ENCODE peak calls at places on chromosomes 7 and 10, in seven cellular contexts. M, B, U, G, T, R and S are unnamed samples.

GRCh38 chr7:57216340-57216739 is 84.1 kb upstream of the ZNF479 start:
- DNase-seq in U (no peak), G (no peak), R (no peak), M (no peak), T (no peak), B (no peak), S (no peak)

GRCh38 chr7:74473116-74473515 is 19.4 kb downstream of the GTF2IRD1 start:
- DNase-seq in U (no peak), T (no peak), G (no peak), B (no peak), M (no peak), R (no peak), S (no peak)

GRCh38 chr7:80210400-80210799 is 75.8 kb downstream of the GNAI1 start:
- DNase-seq in R (no peak), B (no peak), U (no peak), M (no peak), G (no peak), T (no peak), S (peak)

GRCh38 chr10:59668081-59668480 is 41.6 kb downstream of the SLC16A9 start:
- DNase-seq in G (no peak), T (no peak), M (no peak), R (no peak), U (no peak), B (no peak), S (peak)

GRCh38 chr7:2825595-2826227 is 18.4 kb downstream of the GNA12 start:
- DNase-seq in T (no peak), U (no peak), R (no peak), B (no peak), G (no peak), M (no peak), S (peak)

GRCh38 chr7:123929107-123929506 is 4.1 kb downstream of the SPAM1 start:
- DNase-seq in R (peak), B (no peak), T (no peak), U (no peak), G (no peak), M (no peak), S (no peak)

GRCh38 chr10:101609481-101609880 is 21.4 kb downstream of the DPCD start:
- DNase-seq in B (no peak), R (no peak), T (peak), G (no peak), U (no peak), M (no peak), S (peak)

GRCh38 chr10:119670717-119671116 is 19.5 kb downstream of the BAG3 start:
- DNase-seq in T (no peak), M (no peak), R (no peak), U (peak), B (no peak), G (peak), S (no peak)

GRCh38 chr10:14605231-14605925 is 169.3 kb downstream of the FAM107B start:
- DNase-seq in B (no peak), M (no peak), T (peak), G (peak), U (peak), R (no peak), S (peak)

GRCh38 chr7:75054744-75055527 is 18.7 kb downstream of the RCC1L start:
- DNase-seq in T (peak), M (peak), U (peak), B (peak), R (peak), G (peak), S (peak)

GRCh38 chr10:43078175-43078985 is 1.5 kb downstream of the RET start:
- DNase-seq in B (no peak), T (no peak), R (no peak), G (no peak), U (no peak), M (no peak), S (no peak)

GRCh38 chr7:54339074-54339473 is 203.1 kb upstream of the VSTM2A start:
- DNase-seq in B (peak), M (no peak), G (peak), R (no peak), T (no peak), U (peak), S (peak)

GRCh38 chr7:113113912-113114311 is 4.4 kb downstream of the SMIM30 start:
- DNase-seq in M (no peak), R (no peak), T (no peak), B (no peak), U (peak), G (peak), S (no peak)

GRCh38 chr7:18177129-18177814 is 149.6 kb upstream of the PRPS1L1 start:
- DNase-seq in T (no peak), B (no peak), R (no peak), G (no peak), U (no peak), M (no peak), S (no peak)

GRCh38 chr10:12022580-12023257 is 19.9 kb downstream of the UPF2 start:
- DNase-seq in U (no peak), G (no peak), B (no peak), M (no peak), R (no peak), T (no peak), S (no peak)

GRCh38 chr7:67380326-67380725 is 383.7 kb downstream of the TYW1 start:
- DNase-seq in R (no peak), T (no peak), M (no peak), B (no peak), U (no peak), G (no peak), S (no peak)

GRCh38 chr7:92625617-92626016 is 35.4 kb upstream of the FAM133B start:
- DNase-seq in B (no peak), U (no peak), R (no peak), T (peak), M (no peak), G (peak), S (no peak)

GRCh38 chr10:85157206-85157605 is 828.8 kb downstream of the CCSER2 start:
- DNase-seq in R (no peak), U (no peak), M (no peak), T (no peak), B (no peak), G (no peak), S (no peak)

GRCh38 chr7:151131622-151132293 is 35.7 kb downstream of the GBX1 start:
- DNase-seq in B (peak), R (no peak), M (no peak), U (no peak), T (no peak), G (no peak), S (no peak)

GRCh38 chr7:18472161-18472483 is 23.4 kb upstream of the HDAC9 start:
- DNase-seq in U (no peak), R (no peak), G (no peak), M (no peak), T (no peak), B (no peak), S (no peak)

GRCh38 chr10:119750391-119751230 is 24.8 kb downstream of the INPP5F start:
- DNase-seq in R (peak), B (peak), T (peak), M (peak), U (peak), G (peak), S (peak)

GRCh38 chr10:92264249-92264648 is 26.6 kb downstream of the CPEB3 start:
- DNase-seq in U (no peak), B (no peak), R (no peak), T (no peak), G (no peak), M (no peak), S (no peak)

GRCh38 chr7:106257752-106258151 is 27.0 kb downstream of the NAMPT start:
- DNase-seq in U (no peak), M (no peak), T (no peak), R (no peak), B (no peak), G (no peak), S (no peak)

GRCh38 chr10:46024948-46025347 is 5.5 kb downstream of the NCOA4 start:
- DNase-seq in T (no peak), R (no peak), M (no peak), U (peak), G (no peak), B (no peak), S (no peak)

GRCh38 chr7:33982425-33982786 is 77.1 kb downstream of the BMPER start:
- DNase-seq in R (no peak), M (no peak), B (no peak), G (peak), T (peak), U (peak), S (peak)

GRCh38 chr10:9198611-9199010 is 1144.1 kb downstream of the GATA3 start:
- DNase-seq in R (no peak), T (no peak), U (peak), G (peak), B (no peak), M (no peak), S (peak)

GRCh38 chr10:11762706-11763500 is 20.7 kb downstream of the ECHDC3 start:
- DNase-seq in T (no peak), R (no peak), M (no peak), G (no peak), U (no peak), B (no peak), S (no peak)

GRCh38 chr10:114815751-114816150 is 5.8 kb upstream of the FHIP2A start:
- DNase-seq in T (no peak), R (no peak), U (no peak), M (no peak), G (no peak), B (no peak), S (no peak)

GRCh38 chr10:24385776-24386175 is 176.8 kb downstream of the KIAA1217 start:
- DNase-seq in B (no peak), G (peak), T (no peak), U (peak), R (no peak), M (no peak), S (peak)

GRCh38 chr10:91582063-91582673 is 50.7 kb downstream of the PPP1R3C start:
- DNase-seq in B (peak), R (no peak), M (no peak), U (no peak), T (no peak), G (no peak), S (no peak)

GRCh38 chr10:119250641-119251314 is 43.4 kb downstream of the GRK5 start:
- DNase-seq in R (no peak), G (peak), M (no peak), B (no peak), T (peak), U (peak), S (peak)

GRCh38 chr7:104931181-104931781 is 82.7 kb upstream of the KMT2E start:
- DNase-seq in R (peak), G (peak), T (peak), M (no peak), B (no peak), U (no peak), S (no peak)

GRCh38 chr7:135240446-135240845 is 6.8 kb downstream of the STRA8 start:
- DNase-seq in R (no peak), B (no peak), U (no peak), T (no peak), G (no peak), M (no peak), S (no peak)

GRCh38 chr7:111756687-111757178 is 194.4 kb upstream of the IMMP2L start:
- DNase-seq in G (peak), B (peak), T (no peak), R (peak), M (peak), U (peak), S (peak)

GRCh38 chr7:105478606-105479005 is 43.5 kb downstream of the PUS7 start:
- DNase-seq in T (peak), G (no peak), U (no peak), B (no peak), R (no peak), M (no peak), S (no peak)

GRCh38 chr10:74300651-74301050 is 149.6 kb downstream of the ADK start:
- DNase-seq in G (no peak), B (no peak), U (no peak), R (no peak), T (no peak), M (no peak), S (no peak)

DNA sequence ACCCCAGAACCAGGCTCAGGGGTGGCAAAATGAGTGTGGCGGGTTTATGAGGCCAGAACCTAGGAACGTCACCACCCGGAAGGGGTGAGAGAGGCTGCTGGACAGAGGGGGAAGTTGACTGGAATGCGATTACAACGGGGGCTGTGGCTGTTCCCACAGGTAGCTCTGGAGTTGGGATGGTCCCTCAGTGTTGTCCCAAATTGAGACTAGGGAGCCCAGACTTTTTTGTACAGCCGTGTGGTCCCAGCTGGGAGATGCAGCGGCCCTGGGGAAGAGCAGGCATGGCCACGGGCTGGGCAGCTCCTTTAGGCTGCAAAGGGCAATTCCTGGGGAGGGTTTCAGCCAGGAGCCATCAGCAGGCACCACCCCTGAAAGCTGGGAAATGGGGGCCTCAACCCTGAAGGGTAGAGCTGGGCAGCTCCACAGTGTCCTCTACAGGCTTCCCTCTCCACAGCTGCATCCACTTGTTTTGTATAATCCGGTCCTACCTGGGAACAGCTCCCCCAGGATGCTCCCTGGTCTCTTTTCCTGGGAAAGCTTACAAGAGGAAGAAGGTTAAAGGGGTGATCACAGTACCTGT is 11.0 kb upstream of the GDF10 start:
- DNase-seq in T (no peak), G (no peak), M (no peak), R (no peak), B (no peak), U (no peak), S (no peak)
- TF ChIP-seq CTCF in T (no peak), G (no peak), M (no peak), R (no peak), B (no peak), U (no peak), S (no peak)

DNA sequence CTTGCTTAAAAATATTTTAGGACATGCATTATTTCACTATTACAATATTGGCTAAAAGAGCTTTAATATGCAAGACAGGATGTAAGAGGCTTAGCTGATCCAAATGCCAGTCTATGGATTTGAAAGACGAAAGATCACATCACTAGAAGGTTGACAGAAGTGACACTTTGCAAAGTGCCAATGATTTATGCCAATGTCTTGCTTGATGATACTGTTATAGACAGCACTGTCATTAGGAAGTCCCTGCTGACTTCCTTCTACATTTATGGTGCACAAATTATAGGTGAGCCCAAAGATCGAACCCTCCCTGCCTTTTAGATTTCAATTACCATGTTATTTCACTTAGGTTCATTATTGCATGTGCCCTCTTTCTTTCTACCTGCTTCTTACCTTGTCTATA is 100.0 kb upstream of the SKAP2 start:
- DNase-seq in U (no peak), R (no peak), T (no peak), M (no peak), B (no peak), G (no peak), S (no peak)
- H3K4me3 ChIP-seq in U (no peak), R (no peak), T (no peak), M (no peak), B (no peak), G (no peak), S (no peak)

DNA sequence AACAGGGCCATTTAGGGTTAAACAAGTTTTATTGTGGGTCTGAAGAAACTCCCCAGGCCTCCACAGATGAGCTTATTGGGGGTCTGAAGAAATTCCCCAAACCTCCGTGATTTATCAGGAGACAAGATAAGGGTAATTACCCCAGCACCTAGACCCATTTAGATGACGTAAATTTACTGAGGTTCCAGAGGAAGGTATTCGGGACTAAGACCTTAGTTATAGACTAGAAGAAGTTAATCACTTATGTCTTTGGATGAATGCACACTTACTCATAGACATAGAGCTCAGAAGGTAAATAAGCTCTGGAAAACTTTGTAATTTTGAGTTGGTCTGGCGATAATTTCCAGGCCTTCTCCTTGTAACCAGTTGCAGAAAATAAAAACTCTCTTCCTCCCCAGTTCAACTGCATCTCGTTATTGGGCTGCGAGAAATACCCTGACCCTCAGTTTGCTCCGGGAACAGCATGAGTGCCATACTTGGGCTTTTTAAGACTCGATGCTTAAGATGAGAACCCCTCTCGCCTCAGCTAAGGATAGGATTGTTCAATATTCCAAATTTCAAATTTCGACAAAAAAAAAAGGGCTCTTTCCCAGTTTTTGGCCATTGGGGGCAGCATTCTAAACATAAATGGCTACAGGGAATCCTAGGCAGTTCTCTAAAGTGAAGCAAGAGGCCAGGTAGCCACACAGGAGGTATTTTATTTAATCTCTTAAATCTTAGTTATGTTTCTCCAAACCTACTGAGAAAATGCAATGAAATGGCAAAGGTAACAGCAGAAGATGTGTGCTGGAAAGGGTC is 74.7 kb upstream of the PFKP start:
- DNase-seq in U (no peak), T (no peak), B (no peak), R (no peak), M (no peak), G (no peak), S (no peak)
- TF ChIP-seq CTCF in U (peak), T (peak), B (no peak), R (no peak), M (no peak), G (peak), S (peak)

DNA sequence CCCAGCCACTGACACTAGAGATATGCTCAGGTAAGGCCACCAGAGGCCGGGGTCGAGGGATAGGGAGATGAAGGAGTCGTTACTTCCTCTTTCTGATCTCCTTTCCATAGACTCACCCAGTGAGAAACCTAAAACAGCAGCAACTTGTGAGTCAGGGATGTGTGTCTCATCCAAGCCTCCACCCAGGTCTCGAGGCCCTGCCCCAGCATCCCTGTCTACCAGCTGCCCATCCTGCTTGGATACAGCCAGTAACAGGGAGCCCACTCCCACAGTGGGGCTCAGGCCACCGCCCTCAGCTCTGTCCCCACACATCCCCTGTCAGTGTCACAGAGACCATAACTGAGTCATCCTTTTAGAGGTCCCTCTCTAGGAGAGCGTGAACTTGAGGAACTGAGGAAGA is 49.6 kb upstream of the CHST15 start:
- DNase-seq in M (no peak), G (no peak), U (no peak), B (no peak), T (no peak), R (no peak), S (no peak)
- H3K4me3 ChIP-seq in M (no peak), G (no peak), U (no peak), B (no peak), T (no peak), R (no peak), S (no peak)

DNA sequence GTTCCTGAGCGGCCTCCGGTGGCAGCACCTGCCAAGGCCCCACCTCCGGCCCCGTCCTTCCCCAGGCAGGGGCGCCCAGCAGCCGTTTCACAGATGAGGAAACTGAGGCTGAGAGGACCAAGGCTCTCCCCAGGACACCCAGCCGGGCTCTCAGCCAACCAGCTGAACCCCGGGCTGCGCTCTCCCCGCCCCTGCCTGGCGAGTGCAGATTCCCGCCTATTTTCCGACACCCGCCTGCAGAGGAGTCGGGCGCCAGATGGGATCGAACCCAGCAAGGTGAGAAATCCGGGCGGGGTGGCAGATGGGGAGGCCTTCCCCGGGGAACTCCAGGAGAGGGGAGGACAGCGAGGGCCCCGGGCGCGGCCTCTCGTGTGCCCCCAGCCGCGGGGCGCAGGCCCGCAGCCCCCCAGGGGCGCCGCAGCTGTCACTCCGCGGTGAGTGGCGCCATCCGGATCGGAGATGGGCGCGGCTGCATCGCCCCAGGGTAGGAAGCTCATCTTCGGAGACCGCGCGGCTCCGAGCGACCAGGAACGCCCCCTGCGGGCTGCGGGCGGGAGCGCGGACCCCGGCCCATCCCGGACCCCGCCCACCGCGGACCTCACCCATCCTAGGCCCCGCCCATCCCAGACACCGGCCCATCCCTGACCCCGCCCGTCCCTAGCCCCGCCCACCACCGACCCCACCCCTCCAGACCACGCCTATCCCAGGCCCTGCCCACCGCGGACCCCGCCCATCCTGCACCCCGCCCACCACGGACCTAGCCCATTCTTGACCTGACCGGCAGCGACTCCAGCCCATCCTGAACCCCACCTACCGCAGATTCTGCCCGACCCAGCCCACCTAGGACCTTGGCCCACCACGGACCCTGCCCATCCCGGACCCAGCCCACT is 90.3 kb downstream of the MICALL2 start:
- DNase-seq in U (no peak), G (no peak), B (no peak), M (no peak), T (peak), R (no peak), S (no peak)
- TF ChIP-seq CTCF in U (no peak), G (no peak), B (no peak), M (no peak), T (peak), R (no peak), S (peak)

GRCh38 chr10:87657370-87657769 is 2.3 kb upstream of the PAPSS2 start:
- DNase-seq in M (peak), U (peak), T (peak), B (no peak), G (peak), R (no peak), S (peak)

GRCh38 chr10:87660484-87661133 is 931 bp downstream of the PAPSS2 start:
- DNase-seq in B (peak), R (peak), M (peak), T (peak), U (peak), G (peak), S (peak)

GRCh38 chr10:87658383-87658795 is 1.3 kb upstream of the PAPSS2 start:
- DNase-seq in B (no peak), U (no peak), R (no peak), G (no peak), M (no peak), T (peak), S (no peak)

GRCh38 chr10:87659571-87660483 is at the start of gene PAPSS2:
- DNase-seq in M (peak), T (peak), R (peak), B (peak), G (peak), U (peak), S (peak)

GRCh38 chr10:87658858-87659555 is 671 bp upstream of the PAPSS2 start:
- DNase-seq in G (no peak), R (no peak), U (no peak), M (no peak), T (peak), B (no peak), S (peak)
- H3K4me3 ChIP-seq in G (peak), R (peak), U (peak), M (peak), T (peak), B (peak), S (peak)